ENCODE peak calls at places on chromosomes 16 and 17, in six cellular contexts. One of them, this sample, is unnamed.

GRCh38 chr16:51154271-51155171 is 3.5 kb upstream of the SALL1 start:
- DNase-seq in heart left ventricle: no peak
- DNase-seq in lower leg skin: no peak
- DNase-seq in mucosa of descending colon: no peak
- DNase-seq in nephron progenitor cell: peak; percentile 71
- DNase-seq in suprapubic skin: no peak
- DNase-seq in this sample: peak; percentile 25

GRCh38 chr17:50686494-50687199 is 21.1 kb downstream of the ANKRD40 start:
- DNase-seq in heart left ventricle: peak; percentile 43
- DNase-seq in lower leg skin: no peak
- DNase-seq in mucosa of descending colon: peak; percentile 86
- DNase-seq in nephron progenitor cell: no peak
- DNase-seq in suprapubic skin: no peak
- DNase-seq in this sample: no peak

GRCh38 chr16:87435399-87436224 is 43.5 kb downstream of the MAP1LC3B start:
- DNase-seq in heart left ventricle: no peak
- DNase-seq in lower leg skin: no peak
- DNase-seq in mucosa of descending colon: no peak
- DNase-seq in nephron progenitor cell: no peak
- DNase-seq in suprapubic skin: no peak
- DNase-seq in this sample: no peak

GRCh38 chr17:64459284-64459747 is 10.4 kb downstream of the MILR1 start:
- DNase-seq in heart left ventricle: no peak
- DNase-seq in lower leg skin: no peak
- DNase-seq in mucosa of descending colon: no peak
- DNase-seq in nephron progenitor cell: no peak
- DNase-seq in suprapubic skin: no peak
- DNase-seq in this sample: no peak

GRCh38 chr16:65500919-65501318 is 379.1 kb upstream of the CDH11 start:
- DNase-seq in heart left ventricle: no peak
- DNase-seq in lower leg skin: no peak
- DNase-seq in mucosa of descending colon: no peak
- DNase-seq in nephron progenitor cell: no peak
- DNase-seq in suprapubic skin: no peak
- DNase-seq in this sample: no peak

GRCh38 chr17:382644-383533 is 30.3 kb upstream of the RPH3AL start:
- DNase-seq in heart left ventricle: no peak
- DNase-seq in lower leg skin: no peak
- DNase-seq in mucosa of descending colon: no peak
- DNase-seq in nephron progenitor cell: peak; percentile 72
- DNase-seq in suprapubic skin: no peak
- DNase-seq in this sample: peak; percentile 70

GRCh38 chr17:49393491-49394255 is 21.0 kb downstream of the PHB1 start:
- DNase-seq in heart left ventricle: no peak
- DNase-seq in lower leg skin: no peak
- DNase-seq in mucosa of descending colon: no peak
- DNase-seq in nephron progenitor cell: no peak
- DNase-seq in suprapubic skin: no peak
- DNase-seq in this sample: no peak

GRCh38 chr17:34305606-34306005 is 13.6 kb upstream of the CCL8 start:
- DNase-seq in heart left ventricle: no peak
- DNase-seq in lower leg skin: peak; percentile 61
- DNase-seq in mucosa of descending colon: no peak
- DNase-seq in nephron progenitor cell: no peak
- DNase-seq in suprapubic skin: no peak
- DNase-seq in this sample: no peak

GRCh38 chr16:68762996-68763756 is 26.1 kb downstream of the CDH1 start:
- DNase-seq in heart left ventricle: no peak
- DNase-seq in lower leg skin: no peak
- DNase-seq in mucosa of descending colon: no peak
- DNase-seq in nephron progenitor cell: no peak
- DNase-seq in suprapubic skin: no peak
- DNase-seq in this sample: no peak

GRCh38 chr17:81371910-81372760 is 23.1 kb upstream of the BAHCC1 start:
- DNase-seq in heart left ventricle: peak; percentile 81
- DNase-seq in lower leg skin: peak; percentile 88
- DNase-seq in mucosa of descending colon: no peak
- DNase-seq in nephron progenitor cell: peak; percentile 49
- DNase-seq in suprapubic skin: no peak
- DNase-seq in this sample: no peak

GRCh38 chr16:81442220-81442908 is 2.2 kb upstream of the CMIP start:
- DNase-seq in heart left ventricle: no peak
- DNase-seq in lower leg skin: no peak
- DNase-seq in mucosa of descending colon: no peak
- DNase-seq in nephron progenitor cell: no peak
- DNase-seq in suprapubic skin: no peak
- DNase-seq in this sample: no peak

GRCh38 chr17:50364715-50365114 is 8.3 kb downstream of the MRPL27 start:
- DNase-seq in heart left ventricle: no peak
- DNase-seq in lower leg skin: no peak
- DNase-seq in mucosa of descending colon: no peak
- DNase-seq in nephron progenitor cell: peak; percentile 18
- DNase-seq in suprapubic skin: peak; percentile 49
- DNase-seq in this sample: no peak

GRCh38 chr16:70520612-70521297 is 2.6 kb downstream of the COG4 start:
- DNase-seq in heart left ventricle: no peak
- DNase-seq in lower leg skin: no peak
- DNase-seq in mucosa of descending colon: no peak
- DNase-seq in nephron progenitor cell: no peak
- DNase-seq in suprapubic skin: no peak
- DNase-seq in this sample: no peak

GRCh38 chr16:1863681-1864460 is 8.1 kb downstream of the MEIOB start:
- DNase-seq in heart left ventricle: no peak
- DNase-seq in lower leg skin: no peak
- DNase-seq in mucosa of descending colon: no peak
- DNase-seq in nephron progenitor cell: no peak
- DNase-seq in suprapubic skin: no peak
- DNase-seq in this sample: no peak

GRCh38 chr17:8125947-8126305 is 2.0 kb upstream of the HES7 start:
- DNase-seq in heart left ventricle: no peak
- DNase-seq in lower leg skin: no peak
- DNase-seq in mucosa of descending colon: peak; percentile 68
- DNase-seq in nephron progenitor cell: peak; percentile 61
- DNase-seq in suprapubic skin: no peak
- DNase-seq in this sample: peak; percentile 12

GRCh38 chr17:57530508-57530907 is 214.6 kb downstream of the CCDC182 start:
- DNase-seq in heart left ventricle: no peak
- DNase-seq in lower leg skin: no peak
- DNase-seq in mucosa of descending colon: no peak
- DNase-seq in nephron progenitor cell: no peak
- DNase-seq in suprapubic skin: no peak
- DNase-seq in this sample: no peak

GRCh38 chr17:9531080-9531479 is 44.5 kb downstream of the STX8 start:
- DNase-seq in heart left ventricle: no peak
- DNase-seq in lower leg skin: no peak
- DNase-seq in mucosa of descending colon: no peak
- DNase-seq in nephron progenitor cell: no peak
- DNase-seq in suprapubic skin: no peak
- DNase-seq in this sample: no peak

GRCh38 chr16:81634380-81635121 is 144.5 kb upstream of the PLCG2 start:
- DNase-seq in heart left ventricle: no peak
- DNase-seq in lower leg skin: no peak
- DNase-seq in mucosa of descending colon: no peak
- DNase-seq in nephron progenitor cell: no peak
- DNase-seq in suprapubic skin: no peak
- DNase-seq in this sample: no peak

GRCh38 chr17:51481370-51481769 is 221.0 kb downstream of the UTP18 start:
- DNase-seq in heart left ventricle: no peak
- DNase-seq in lower leg skin: no peak
- DNase-seq in mucosa of descending colon: no peak
- DNase-seq in nephron progenitor cell: no peak
- DNase-seq in suprapubic skin: no peak
- DNase-seq in this sample: no peak

GRCh38 chr17:78300962-78301820 is 58.7 kb downstream of the SOCS3 start:
- DNase-seq in heart left ventricle: no peak
- DNase-seq in lower leg skin: no peak
- DNase-seq in mucosa of descending colon: no peak
- DNase-seq in nephron progenitor cell: no peak
- DNase-seq in suprapubic skin: no peak
- DNase-seq in this sample: no peak

GRCh38 chr17:31697838-31698237 is 161.2 kb downstream of the COPRS start:
- DNase-seq in heart left ventricle: no peak
- DNase-seq in lower leg skin: no peak
- DNase-seq in mucosa of descending colon: no peak
- DNase-seq in nephron progenitor cell: no peak
- DNase-seq in suprapubic skin: no peak
- DNase-seq in this sample: no peak

GRCh38 chr17:31695456-31696090 is 163.5 kb downstream of the COPRS start:
- DNase-seq in heart left ventricle: no peak
- DNase-seq in lower leg skin: no peak
- DNase-seq in mucosa of descending colon: no peak
- DNase-seq in nephron progenitor cell: no peak
- DNase-seq in suprapubic skin: no peak
- DNase-seq in this sample: no peak

GRCh38 chr17:31698751-31699150 is 160.3 kb downstream of the COPRS start:
- DNase-seq in heart left ventricle: no peak
- DNase-seq in lower leg skin: no peak
- DNase-seq in mucosa of descending colon: no peak
- DNase-seq in nephron progenitor cell: no peak
- DNase-seq in suprapubic skin: no peak
- DNase-seq in this sample: no peak

GRCh38 chr17:31696703-31697325 is 162.2 kb downstream of the COPRS start:
- DNase-seq in heart left ventricle: no peak
- DNase-seq in lower leg skin: no peak
- DNase-seq in mucosa of descending colon: no peak
- DNase-seq in nephron progenitor cell: no peak
- DNase-seq in suprapubic skin: no peak
- DNase-seq in this sample: no peak

GRCh38 chr17:31696184-31696602 is 162.9 kb downstream of the COPRS start:
- DNase-seq in heart left ventricle: peak; percentile 84
- DNase-seq in lower leg skin: peak; percentile 94
- DNase-seq in mucosa of descending colon: peak; percentile 66
- DNase-seq in nephron progenitor cell: peak; percentile 66
- DNase-seq in suprapubic skin: peak; percentile 90
- DNase-seq in this sample: peak; percentile 27
- TF ChIP-seq CTCF in heart left ventricle: no peak
- TF ChIP-seq CTCF in lower leg skin: no peak
- TF ChIP-seq CTCF in mucosa of descending colon: no peak
- TF ChIP-seq CTCF in nephron progenitor cell: no peak
- TF ChIP-seq CTCF in suprapubic skin: peak; percentile 34
- TF ChIP-seq CTCF in this sample: peak; percentile 30

GRCh38 chr16:27892879-27893278 is 170.6 kb downstream of the GSG1L start:
- DNase-seq in heart left ventricle: no peak
- DNase-seq in lower leg skin: no peak
- DNase-seq in mucosa of descending colon: no peak
- DNase-seq in nephron progenitor cell: no peak
- DNase-seq in suprapubic skin: no peak
- DNase-seq in this sample: no peak
- TF ChIP-seq CTCF in heart left ventricle: no peak
- TF ChIP-seq CTCF in lower leg skin: no peak
- TF ChIP-seq CTCF in mucosa of descending colon: no peak
- TF ChIP-seq CTCF in nephron progenitor cell: no peak
- TF ChIP-seq CTCF in suprapubic skin: no peak
- TF ChIP-seq CTCF in this sample: no peak

GRCh38 chr16:28204211-28204610 is 7.6 kb downstream of the XPO6 start:
- DNase-seq in heart left ventricle: no peak
- DNase-seq in lower leg skin: no peak
- DNase-seq in mucosa of descending colon: no peak
- DNase-seq in nephron progenitor cell: no peak
- DNase-seq in suprapubic skin: no peak
- DNase-seq in this sample: no peak

GRCh38 chr16:28204622-28205021 is 7.1 kb downstream of the XPO6 start:
- DNase-seq in heart left ventricle: no peak
- DNase-seq in lower leg skin: no peak
- DNase-seq in mucosa of descending colon: no peak
- DNase-seq in nephron progenitor cell: no peak
- DNase-seq in suprapubic skin: no peak
- DNase-seq in this sample: no peak

GRCh38 chr16:28205117-28205899 is 6.5 kb downstream of the XPO6 start:
- DNase-seq in heart left ventricle: no peak
- DNase-seq in lower leg skin: no peak
- DNase-seq in mucosa of descending colon: no peak
- DNase-seq in nephron progenitor cell: no peak
- DNase-seq in suprapubic skin: no peak
- DNase-seq in this sample: no peak

GRCh38 chr16:28200661-28201060 is 11.1 kb downstream of the XPO6 start:
- DNase-seq in heart left ventricle: no peak
- DNase-seq in lower leg skin: no peak
- DNase-seq in mucosa of descending colon: no peak
- DNase-seq in nephron progenitor cell: no peak
- DNase-seq in suprapubic skin: no peak
- DNase-seq in this sample: no peak

DNA sequence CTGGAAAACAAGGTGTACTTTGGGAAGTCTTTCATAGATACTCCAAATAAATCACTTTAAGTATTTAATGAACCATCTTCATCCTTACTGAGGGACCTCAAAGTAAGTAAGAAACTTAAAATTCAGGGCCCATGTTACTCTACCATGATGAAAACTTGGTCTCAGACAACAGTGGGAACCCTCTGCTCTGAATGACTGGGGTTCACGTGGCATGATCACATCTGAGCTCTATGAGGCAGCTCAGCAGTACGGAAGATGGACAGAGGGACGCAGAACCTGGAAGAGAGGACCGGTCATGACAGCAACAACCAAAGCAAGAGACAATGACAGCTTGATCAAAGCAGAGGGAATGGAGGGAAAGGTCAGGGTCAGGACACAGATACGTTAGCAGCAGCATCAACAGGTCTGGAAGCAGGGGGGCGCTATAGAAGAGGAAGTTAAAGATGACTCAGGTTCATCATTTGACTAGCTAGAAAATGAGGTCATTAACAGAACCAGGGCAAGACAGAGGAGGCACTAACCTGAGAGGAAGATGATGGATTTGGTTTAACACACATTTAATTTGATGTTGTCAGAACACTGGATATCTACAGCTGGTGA is 9.5 kb downstream of the XPO6 start:
- DNase-seq in heart left ventricle: no peak
- DNase-seq in lower leg skin: no peak
- DNase-seq in mucosa of descending colon: no peak
- DNase-seq in nephron progenitor cell: no peak
- DNase-seq in suprapubic skin: no peak
- DNase-seq in this sample: no peak
- TF ChIP-seq CTCF in heart left ventricle: no peak
- TF ChIP-seq CTCF in lower leg skin: no peak
- TF ChIP-seq CTCF in mucosa of descending colon: no peak
- TF ChIP-seq CTCF in nephron progenitor cell: no peak
- TF ChIP-seq CTCF in suprapubic skin: no peak
- TF ChIP-seq CTCF in this sample: no peak

DNA sequence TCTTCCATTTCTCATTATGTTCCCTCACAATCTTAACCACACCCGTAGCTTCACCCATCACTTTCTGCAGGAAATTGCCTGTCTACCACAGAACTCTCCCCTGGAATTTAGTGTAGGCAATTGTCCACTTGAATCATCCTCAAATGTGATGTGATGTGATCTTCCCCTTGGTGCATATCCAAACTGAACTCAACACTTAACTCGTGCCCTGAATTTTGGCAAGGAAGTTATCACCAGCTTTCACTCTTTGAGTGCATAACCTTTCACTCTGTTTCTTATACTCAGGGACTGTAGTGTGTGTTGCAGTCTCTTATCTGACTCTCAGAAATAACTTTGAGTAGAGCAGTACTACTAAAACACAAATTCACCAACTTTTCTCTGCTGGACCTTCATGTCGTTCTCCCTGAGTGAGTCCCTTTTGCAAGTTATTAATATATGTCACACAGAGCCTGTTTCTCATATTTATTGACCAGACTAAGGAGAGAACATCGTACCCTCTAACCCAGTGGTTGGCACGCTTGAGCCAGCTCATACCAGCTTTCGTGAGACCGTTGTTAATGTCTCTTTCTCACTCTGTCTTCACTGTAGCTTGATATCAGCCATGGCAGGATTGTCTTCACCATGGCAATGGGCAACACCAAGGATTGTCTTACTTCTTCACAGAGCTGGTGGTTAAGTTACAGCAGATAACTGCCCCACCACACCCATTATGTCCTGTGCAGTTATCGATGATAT is 558.9 kb upstream of the HSBP1 start:
- DNase-seq in heart left ventricle: no peak
- DNase-seq in lower leg skin: no peak
- DNase-seq in mucosa of descending colon: no peak
- DNase-seq in nephron progenitor cell: no peak
- DNase-seq in suprapubic skin: no peak
- DNase-seq in this sample: no peak
- TF ChIP-seq CTCF in heart left ventricle: no peak
- TF ChIP-seq CTCF in lower leg skin: no peak
- TF ChIP-seq CTCF in mucosa of descending colon: no peak
- TF ChIP-seq CTCF in nephron progenitor cell: no peak
- TF ChIP-seq CTCF in suprapubic skin: no peak
- TF ChIP-seq CTCF in this sample: no peak

This sample was measured in neural crest cell.